ENCODE peak calls at places on chromosome 1, in six cellular contexts. Q, U, I, S, V and A are unnamed samples.

GRCh38 chr1:100219879-100220278 is 29.8 kb downstream of the DBT start:
- DNase-seq in I (no peak), U (no peak), S (no peak), V (no peak), Q (no peak), A (no peak)

GRCh38 chr1:24393892-24394291 is 19.7 kb downstream of the STPG1 start:
- DNase-seq in S (no peak), I (no peak), U (no peak), V (no peak), Q (no peak), A (peak; percentile 8)

GRCh38 chr1:109564189-109564878 is 15.9 kb downstream of the GNAI3 start:
- DNase-seq in I (no peak), S (no peak), Q (no peak), V (no peak), U (no peak), A (no peak)

GRCh38 chr1:118085365-118085764 is 99.7 kb downstream of the SPAG17 start:
- DNase-seq in U (no peak), S (no peak), I (no peak), V (no peak), Q (no peak), A (no peak)

GRCh38 chr1:109186704-109187071 is 27.0 kb upstream of the SARS1 start:
- DNase-seq in V (no peak), Q (peak; percentile 79), U (no peak), S (no peak), I (no peak), A (no peak)

GRCh38 chr1:215104283-215104682 is 21.7 kb downstream of the KCNK2 start:
- DNase-seq in V (no peak), I (no peak), S (no peak), U (no peak), Q (no peak), A (peak; percentile 13)

GRCh38 chr1:205294175-205294913 is 27.2 kb downstream of the NUAK2 start:
- DNase-seq in U (no peak), I (no peak), Q (no peak), S (no peak), V (no peak), A (no peak)

GRCh38 chr1:21955058-21955457 is 17.9 kb upstream of the HSPG2 start:
- DNase-seq in I (no peak), S (no peak), V (no peak), U (no peak), Q (peak; percentile 88), A (no peak)

GRCh38 chr1:21706151-21706835 is 37.1 kb upstream of the RAP1GAP start:
- DNase-seq in U (no peak), I (no peak), Q (no peak), S (no peak), V (peak; percentile 91), A (no peak)

GRCh38 chr1:179141592-179142244 is 59.8 kb downstream of the TOR3A start:
- DNase-seq in U (no peak), V (no peak), Q (no peak), I (no peak), S (no peak), A (no peak)